ENCODE peak calls at places on chromosomes 6 and 20, in five cellular contexts. B, O, I, N and J are unnamed samples.

GRCh38 chr6:167925011-167925410 is 72.5 kb upstream of the KIF25 start:
- DNase-seq in B (no peak), O (no peak), I (no peak), N (no peak), J (no peak)

GRCh38 chr6:54719633-54720032 is 126.9 kb upstream of the FAM83B start:
- DNase-seq in B (no peak), O (no peak), I (no peak), N (no peak), J (no peak)

GRCh38 chr6:11494786-11495564 is 42.6 kb upstream of the TMEM170B start:
- DNase-seq in B (no peak), O (no peak), I (no peak), N (no peak), J (no peak)

GRCh38 chr20:19560876-19561480 is 197.1 kb upstream of the RIN2 start:
- DNase-seq in B (no peak), O (no peak), I (no peak), N (peak), J (no peak)

GRCh38 chr20:53157443-53158408 is 185.6 kb downstream of the TSHZ2 start:
- DNase-seq in B (peak), O (no peak), I (peak), N (peak), J (peak)

GRCh38 chr20:53763707-53764415 is 170.2 kb upstream of the ZNF217 start:
- DNase-seq in B (no peak), O (no peak), I (no peak), N (no peak), J (no peak)

GRCh38 chr6:101386982-101387381 is 6.5 kb upstream of the GRIK2 start:
- DNase-seq in B (no peak), O (no peak), I (no peak), N (peak), J (no peak)

GRCh38 chr6:24145690-24146131 is 19.7 kb downstream of the NRSN1 start:
- DNase-seq in B (no peak), O (no peak), I (no peak), N (no peak), J (no peak)

GRCh38 chr6:165770430-165771082 is 107.5 kb upstream of the PDE10A start:
- DNase-seq in B (no peak), O (no peak), I (no peak), N (no peak), J (no peak)

GRCh38 chr6:109008537-109008950 is 86.1 kb downstream of the SESN1 start:
- DNase-seq in B (no peak), O (no peak), I (no peak), N (no peak), J (no peak)

GRCh38 chr6:88722691-88723090 is 240.7 kb downstream of the RNGTT start:
- DNase-seq in B (no peak), O (no peak), I (no peak), N (peak), J (no peak)

GRCh38 chr6:39073471-39074355 is 25.1 kb downstream of the GLP1R start:
- DNase-seq in B (peak), O (no peak), I (no peak), N (no peak), J (no peak)

GRCh38 chr6:29964904-29965872 is 22.9 kb downstream of the HLA-A start:
- DNase-seq in B (peak), O (peak), I (peak), N (peak), J (peak)

GRCh38 chr6:167756594-167756993 is 70.1 kb upstream of the AFDN start:
- DNase-seq in B (no peak), O (no peak), I (no peak), N (no peak), J (no peak)

GRCh38 chr6:43926644-43927524 is 156.9 kb downstream of the VEGFA start:
- DNase-seq in B (no peak), O (no peak), I (no peak), N (peak), J (no peak)

GRCh38 chr6:13454286-13455221 is 32.8 kb downstream of the GFOD1 start:
- DNase-seq in B (peak), O (no peak), I (peak), N (peak), J (peak)

GRCh38 chr6:113763311-113763766 is 93.8 kb upstream of the MARCKS start:
- DNase-seq in B (no peak), O (no peak), I (no peak), N (peak), J (no peak)

GRCh38 chr20:63268671-63269439 is 3.8 kb upstream of the ARFGAP1 start:
- DNase-seq in B (no peak), O (no peak), I (no peak), N (no peak), J (no peak)

GRCh38 chr6:84575264-84575663 is 189.1 kb downstream of the TBX18 start:
- DNase-seq in B (no peak), O (no peak), I (no peak), N (peak), J (no peak)

GRCh38 chr6:30463651-30464618 is 25.4 kb upstream of the HLA-E start:
- DNase-seq in B (peak), O (peak), I (peak), N (peak), J (peak)

GRCh38 chr6:52887912-52888535 is 21.5 kb downstream of the GSTA3 start:
- DNase-seq in B (no peak), O (no peak), I (no peak), N (no peak), J (no peak)

GRCh38 chr6:154356690-154357089 is at the start of gene IPCEF1:
- DNase-seq in B (no peak), O (no peak), I (no peak), N (no peak), J (no peak)

GRCh38 chr20:62710886-62711702 is 2.5 kb downstream of the NTSR1 start:
- DNase-seq in B (no peak), O (no peak), I (no peak), N (no peak), J (no peak)

GRCh38 chr6:71250050-71250689 is 38.4 kb upstream of the OGFRL1 start:
- DNase-seq in B (no peak), O (no peak), I (no peak), N (peak), J (no peak)

GRCh38 chr6:40160826-40161225 is 226.6 kb upstream of the MOCS1 start:
- DNase-seq in B (no peak), O (no peak), I (no peak), N (no peak), J (no peak)

GRCh38 chr20:51541189-51542032 is 1.1 kb downstream of the NFATC2 start:
- DNase-seq in B (peak), O (peak), I (peak), N (no peak), J (peak)

GRCh38 chr6:85191656-85192055 is 258.2 kb upstream of the NT5E start:
- DNase-seq in B (no peak), O (no peak), I (no peak), N (peak), J (no peak)